ENCODE peak calls at places on chromosomes 6 and 20, in ten cellular contexts. R is osteocyte; N is substantia nigra; Z is AG08396; D is AG04450; F is CD4-positive, CD25-positive, alpha-beta regulatory T cell; U is CD8-positive, alpha-beta memory T cell; J is iris pigment epithelial cell; C is NCI-H1417; G is GM04503. S is an unnamed sample.

GRCh38 chr6:18405477-18406293 is 18.5 kb downstream of the RNF144B start:
- DNase-seq in R (no peak), N (no peak), Z (peak), D (peak), F (no peak), U (no peak), J (peak), C (no peak), G (peak), S (peak)

GRCh38 chr6:135267085-135267484 is 86.0 kb downstream of the MYB start:
- DNase-seq in R (no peak), N (no peak), Z (no peak), D (no peak), F (no peak), U (no peak), J (no peak), C (peak), G (no peak), S (no peak)

GRCh38 chr6:114569643-114570042 is 226.8 kb upstream of the HS3ST5 start:
- DNase-seq in R (no peak), N (no peak), Z (no peak), D (no peak), F (no peak), U (no peak), J (no peak), C (no peak), G (no peak), S (no peak)

GRCh38 chr6:136465766-136466303 is 84.4 kb downstream of the MAP7 start:
- DNase-seq in R (no peak), N (no peak), Z (peak), D (no peak), F (no peak), U (no peak), J (peak), C (no peak), G (no peak), S (no peak)

GRCh38 chr20:8664778-8665177 is 404.1 kb upstream of the PLCB4 start:
- DNase-seq in R (no peak), N (no peak), Z (no peak), D (no peak), F (no peak), U (no peak), J (no peak), C (no peak), G (no peak), S (no peak)

GRCh38 chr6:126539022-126539421 is 199.1 kb downstream of the CENPW start:
- DNase-seq in R (no peak), N (no peak), Z (peak), D (no peak), F (no peak), U (no peak), J (peak), C (no peak), G (peak), S (no peak)

GRCh38 chr6:404685-405423 is 13.3 kb downstream of the IRF4 start:
- DNase-seq in R (no peak), N (no peak), Z (no peak), D (no peak), F (peak), U (peak), J (no peak), C (no peak), G (no peak), S (no peak)

GRCh38 chr20:57482148-57482547 is 42.8 kb downstream of the CTCFL start:
- DNase-seq in R (no peak), N (no peak), Z (no peak), D (no peak), F (no peak), U (no peak), J (no peak), C (no peak), G (no peak), S (no peak)

GRCh38 chr20:34389206-34389953 is 26.3 kb downstream of the ITCH start:
- DNase-seq in R (no peak), N (no peak), Z (no peak), D (no peak), F (no peak), U (no peak), J (no peak), C (no peak), G (no peak), S (no peak)

GRCh38 chr20:64256282-64256947 is 867 bp downstream of the PCMTD2 start:
- DNase-seq in R (no peak), N (no peak), Z (no peak), D (no peak), F (peak), U (no peak), J (no peak), C (no peak), G (no peak), S (no peak)

GRCh38 chr20:16760431-16761304 is 12.5 kb downstream of the OTOR start:
- DNase-seq in R (no peak), N (no peak), Z (peak), D (no peak), F (no peak), U (no peak), J (no peak), C (no peak), G (no peak), S (no peak)

GRCh38 chr6:161418458-161418945 is 144.6 kb upstream of the AGPAT4 start:
- DNase-seq in R (no peak), N (no peak), Z (peak), D (peak), F (peak), U (peak), J (peak), C (peak), G (no peak), S (peak)

GRCh38 chr20:39563406-39563805 is 601.3 kb downstream of the DHX35 start:
- DNase-seq in R (no peak), N (no peak), Z (no peak), D (no peak), F (no peak), U (no peak), J (no peak), C (no peak), G (no peak), S (no peak)

GRCh38 chr6:34992353-34992752 is 103.3 kb downstream of the ANKS1A start:
- DNase-seq in R (no peak), N (no peak), Z (no peak), D (no peak), F (no peak), U (no peak), J (no peak), C (no peak), G (no peak), S (no peak)

GRCh38 chr20:62618622-62619529 is 23.4 kb upstream of the SLCO4A1 start:
- DNase-seq in R (no peak), N (no peak), Z (no peak), D (no peak), F (no peak), U (no peak), J (no peak), C (no peak), G (no peak), S (no peak)

GRCh38 chr6:168226095-168226781 is 93.3 kb downstream of the DACT2 start:
- DNase-seq in R (no peak), N (no peak), Z (no peak), D (no peak), F (no peak), U (no peak), J (no peak), C (no peak), G (no peak), S (no peak)

GRCh38 chr6:45500924-45501816 is 123.4 kb upstream of the SUPT3H start:
- DNase-seq in R (no peak), N (no peak), Z (no peak), D (no peak), F (no peak), U (no peak), J (no peak), C (no peak), G (no peak), S (no peak)

GRCh38 chr6:44674226-44675155 is 287.0 kb downstream of the CDC5L start:
- DNase-seq in R (peak), N (no peak), Z (no peak), D (no peak), F (no peak), U (no peak), J (no peak), C (no peak), G (no peak), S (no peak)

GRCh38 chr6:1630771-1631217 is 21.1 kb downstream of the FOXC1 start:
- DNase-seq in R (no peak), N (no peak), Z (no peak), D (no peak), F (no peak), U (no peak), J (peak), C (peak), G (no peak), S (no peak)

GRCh38 chr6:50834929-50835328 is 16.3 kb downstream of the TFAP2B start:
- DNase-seq in R (no peak), N (no peak), Z (no peak), D (no peak), F (no peak), U (no peak), J (no peak), C (no peak), G (no peak), S (no peak)

GRCh38 chr6:42307141-42307470 is 89.4 kb upstream of the MRPS10 start:
- DNase-seq in R (no peak), N (no peak), Z (no peak), D (no peak), F (no peak), U (no peak), J (no peak), C (no peak), G (no peak), S (no peak)

GRCh38 chr20:43776691-43777090 is 49.9 kb upstream of the GTSF1L start:
- DNase-seq in R (no peak), N (no peak), Z (no peak), D (no peak), F (no peak), U (no peak), J (no peak), C (no peak), G (no peak), S (no peak)

GRCh38 chr20:51811514-51811913 is 9.2 kb upstream of the SALL4 start:
- DNase-seq in R (no peak), N (no peak), Z (no peak), D (no peak), F (no peak), U (no peak), J (no peak), C (no peak), G (no peak), S (no peak)

GRCh38 chr20:44071526-44072111 is 115.4 kb downstream of the JPH2 start:
- DNase-seq in R (peak), N (no peak), Z (no peak), D (no peak), F (no peak), U (no peak), J (no peak), C (no peak), G (no peak), S (no peak)

GRCh38 chr6:166341915-166342292 is 441 bp downstream of the SFT2D1 start:
- DNase-seq in R (no peak), N (no peak), Z (no peak), D (no peak), F (no peak), U (no peak), J (no peak), C (no peak), G (no peak), S (no peak)

GRCh38 chr20:33165416-33166055 is 2.4 kb upstream of the BPIFA2 start:
- DNase-seq in R (peak), N (no peak), Z (no peak), D (no peak), F (no peak), U (no peak), J (no peak), C (no peak), G (no peak), S (no peak)

GRCh38 chr20:54466112-54466511 is 9.3 kb upstream of the DOK5 start:
- DNase-seq in R (no peak), N (no peak), Z (no peak), D (no peak), F (no peak), U (no peak), J (no peak), C (no peak), G (no peak), S (no peak)

S was measured in BJ.